ENCODE peak calls at places on chromosomes 16 and 17, in four cellular contexts. E is NCI-H345, R is left ventricle myocardium inferior, P is ELR. X is an unnamed sample.

GRCh38 chr16:28923652-28924398 is 1.2 kb downstream of the RABEP2 start:
- DNase-seq in E (peak), R (no peak), P (no peak), X (no peak)

GRCh38 chr16:18846416-18846815 is 45.1 kb upstream of the ARL6IP1 start:
- DNase-seq in E (no peak), R (no peak), P (no peak), X (no peak)

GRCh38 chr17:81125573-81126081 is 39.7 kb upstream of the PVALEF start:
- DNase-seq in E (peak), R (no peak), P (no peak), X (no peak)

GRCh38 chr17:75632863-75633483 is at the start of gene SMIM5:
- DNase-seq in E (peak), R (peak), P (peak), X (peak)

GRCh38 chr17:48909796-48910195 is 1.6 kb downstream of the UBE2Z start:
- DNase-seq in E (no peak), R (no peak), P (peak), X (no peak)

GRCh38 chr16:85332175-85332574 is 219.9 kb upstream of the CIBAR2 start:
- DNase-seq in E (no peak), R (no peak), P (no peak), X (no peak)

GRCh38 chr17:78428842-78429617 is 50.6 kb downstream of the PGS1 start:
- DNase-seq in E (no peak), R (no peak), P (no peak), X (no peak)

GRCh38 chr16:30858829-30859423 is 35.0 kb downstream of the BCL7C start:
- DNase-seq in E (no peak), R (no peak), P (no peak), X (no peak)

GRCh38 chr16:81478876-81479496 is 34.4 kb downstream of the CMIP start:
- DNase-seq in E (no peak), R (peak), P (no peak), X (no peak)

GRCh38 chr17:17231621-17232302 is 5.2 kb downstream of the FLCN start:
- DNase-seq in E (no peak), R (no peak), P (no peak), X (no peak)

GRCh38 chr16:57762365-57763289 is 27.1 kb downstream of the KATNB1 start:
- DNase-seq in E (no peak), R (no peak), P (no peak), X (no peak)

GRCh38 chr17:36463916-36464764 is 22.3 kb upstream of the ZNHIT3 start:
- DNase-seq in E (no peak), R (peak), P (peak), X (peak)

GRCh38 chr17:80036715-80037477 is 454 bp downstream of the CCDC40 start:
- DNase-seq in E (peak), R (no peak), P (peak), X (peak)

GRCh38 chr16:78503501-78504110 is 404.2 kb downstream of the WWOX start:
- DNase-seq in E (peak), R (no peak), P (peak), X (no peak)